ENCODE peak calls at places on chromosomes 12 and 14, in seven cellular contexts. One of them, this sample, is unnamed.

GRCh38 chr12:76178461-76178860 is 94.0 kb upstream of the NAP1L1 start:
- DNase-seq in SW 1271: no peak
- DNase-seq in activated CD4-positive, alpha-beta T cell treated with anti-CD3 and anti-CD28 coated beads, Interleukin-2, amount 50 U/mL, for 24 hours: no peak
- DNase-seq in stimulated activated CD4-positive, alpha-beta T cell treated with anti-CD3 and anti-CD28 coated beads, Interleukin-12 subunit alpha, Interleukin-12 subunit beta, amount 100 ng/mL, for 24 hours: no peak
- DNase-seq in activated CD8-positive, alpha-beta memory T cell treated with anti-CD3 and anti-CD28 coated beads, Interleukin-2, amount 50 U/mL, for 4 hours: no peak
- DNase-seq in GDM1: no peak
- DNase-seq in iPS-NIHi11: no peak
- DNase-seq in this sample: no peak

GRCh38 chr14:43894534-43894933 is 612.5 kb downstream of the FSCB start:
- DNase-seq in activated CD4-positive, alpha-beta T cell treated with anti-CD3 and anti-CD28 coated beads, Interleukin-2, amount 50 U/mL, for 24 hours: no peak
- DNase-seq in stimulated activated CD4-positive, alpha-beta T cell treated with anti-CD3 and anti-CD28 coated beads, Interleukin-12 subunit alpha, Interleukin-12 subunit beta, amount 100 ng/mL, for 24 hours: no peak
- DNase-seq in iPS-NIHi11: peak
- DNase-seq in activated CD8-positive, alpha-beta memory T cell treated with anti-CD3 and anti-CD28 coated beads, Interleukin-2, amount 50 U/mL, for 4 hours: no peak
- DNase-seq in GDM1: no peak
- DNase-seq in SW 1271: peak
- DNase-seq in this sample: peak

GRCh38 chr14:51846631-51847488 is 13.6 kb upstream of the GNG2 start:
- DNase-seq in GDM1: peak
- DNase-seq in activated CD4-positive, alpha-beta T cell treated with anti-CD3 and anti-CD28 coated beads, Interleukin-2, amount 50 U/mL, for 24 hours: peak
- DNase-seq in stimulated activated CD4-positive, alpha-beta T cell treated with anti-CD3 and anti-CD28 coated beads, Interleukin-12 subunit alpha, Interleukin-12 subunit beta, amount 100 ng/mL, for 24 hours: peak
- DNase-seq in iPS-NIHi11: peak
- DNase-seq in SW 1271: no peak
- DNase-seq in activated CD8-positive, alpha-beta memory T cell treated with anti-CD3 and anti-CD28 coated beads, Interleukin-2, amount 50 U/mL, for 4 hours: peak
- DNase-seq in this sample: no peak

GRCh38 chr14:38199076-38199475 is 8.6 kb upstream of the SSTR1 start:
- DNase-seq in SW 1271: no peak
- DNase-seq in iPS-NIHi11: no peak
- DNase-seq in activated CD4-positive, alpha-beta T cell treated with anti-CD3 and anti-CD28 coated beads, Interleukin-2, amount 50 U/mL, for 24 hours: no peak
- DNase-seq in stimulated activated CD4-positive, alpha-beta T cell treated with anti-CD3 and anti-CD28 coated beads, Interleukin-12 subunit alpha, Interleukin-12 subunit beta, amount 100 ng/mL, for 24 hours: no peak
- DNase-seq in activated CD8-positive, alpha-beta memory T cell treated with anti-CD3 and anti-CD28 coated beads, Interleukin-2, amount 50 U/mL, for 4 hours: no peak
- DNase-seq in GDM1: no peak
- DNase-seq in this sample: no peak

GRCh38 chr12:89038831-89039509 is 313.3 kb downstream of the DUSP6 start:
- DNase-seq in activated CD4-positive, alpha-beta T cell treated with anti-CD3 and anti-CD28 coated beads, Interleukin-2, amount 50 U/mL, for 24 hours: peak
- DNase-seq in iPS-NIHi11: no peak
- DNase-seq in stimulated activated CD4-positive, alpha-beta T cell treated with anti-CD3 and anti-CD28 coated beads, Interleukin-12 subunit alpha, Interleukin-12 subunit beta, amount 100 ng/mL, for 24 hours: no peak
- DNase-seq in GDM1: no peak
- DNase-seq in activated CD8-positive, alpha-beta memory T cell treated with anti-CD3 and anti-CD28 coated beads, Interleukin-2, amount 50 U/mL, for 4 hours: no peak
- DNase-seq in SW 1271: no peak
- DNase-seq in this sample: no peak

GRCh38 chr14:105275267-105275946 is 25.4 kb downstream of the BRF1 start:
- DNase-seq in activated CD8-positive, alpha-beta memory T cell treated with anti-CD3 and anti-CD28 coated beads, Interleukin-2, amount 50 U/mL, for 4 hours: no peak
- DNase-seq in SW 1271: no peak
- DNase-seq in iPS-NIHi11: no peak
- DNase-seq in GDM1: no peak
- DNase-seq in activated CD4-positive, alpha-beta T cell treated with anti-CD3 and anti-CD28 coated beads, Interleukin-2, amount 50 U/mL, for 24 hours: no peak
- DNase-seq in stimulated activated CD4-positive, alpha-beta T cell treated with anti-CD3 and anti-CD28 coated beads, Interleukin-12 subunit alpha, Interleukin-12 subunit beta, amount 100 ng/mL, for 24 hours: no peak
- DNase-seq in this sample: peak

GRCh38 chr14:57418999-57419398 is 28.6 kb downstream of the NAA30 start:
- DNase-seq in iPS-NIHi11: no peak
- DNase-seq in GDM1: no peak
- DNase-seq in stimulated activated CD4-positive, alpha-beta T cell treated with anti-CD3 and anti-CD28 coated beads, Interleukin-12 subunit alpha, Interleukin-12 subunit beta, amount 100 ng/mL, for 24 hours: no peak
- DNase-seq in activated CD8-positive, alpha-beta memory T cell treated with anti-CD3 and anti-CD28 coated beads, Interleukin-2, amount 50 U/mL, for 4 hours: no peak
- DNase-seq in SW 1271: no peak
- DNase-seq in activated CD4-positive, alpha-beta T cell treated with anti-CD3 and anti-CD28 coated beads, Interleukin-2, amount 50 U/mL, for 24 hours: no peak
- DNase-seq in this sample: no peak

GRCh38 chr14:77746064-77746463 is 14.9 kb downstream of the SNW1 start:
- DNase-seq in activated CD4-positive, alpha-beta T cell treated with anti-CD3 and anti-CD28 coated beads, Interleukin-2, amount 50 U/mL, for 24 hours: no peak
- DNase-seq in SW 1271: no peak
- DNase-seq in iPS-NIHi11: no peak
- DNase-seq in activated CD8-positive, alpha-beta memory T cell treated with anti-CD3 and anti-CD28 coated beads, Interleukin-2, amount 50 U/mL, for 4 hours: no peak
- DNase-seq in GDM1: no peak
- DNase-seq in stimulated activated CD4-positive, alpha-beta T cell treated with anti-CD3 and anti-CD28 coated beads, Interleukin-12 subunit alpha, Interleukin-12 subunit beta, amount 100 ng/mL, for 24 hours: no peak
- DNase-seq in this sample: no peak

GRCh38 chr12:94621662-94622359 is 28.5 kb downstream of the TMCC3 start:
- DNase-seq in activated CD8-positive, alpha-beta memory T cell treated with anti-CD3 and anti-CD28 coated beads, Interleukin-2, amount 50 U/mL, for 4 hours: no peak
- DNase-seq in activated CD4-positive, alpha-beta T cell treated with anti-CD3 and anti-CD28 coated beads, Interleukin-2, amount 50 U/mL, for 24 hours: peak
- DNase-seq in SW 1271: no peak
- DNase-seq in stimulated activated CD4-positive, alpha-beta T cell treated with anti-CD3 and anti-CD28 coated beads, Interleukin-12 subunit alpha, Interleukin-12 subunit beta, amount 100 ng/mL, for 24 hours: peak
- DNase-seq in iPS-NIHi11: no peak
- DNase-seq in GDM1: no peak
- DNase-seq in this sample: peak

GRCh38 chr12:2353281-2353680 is 300.5 kb downstream of the CACNA1C start:
- DNase-seq in iPS-NIHi11: no peak
- DNase-seq in GDM1: no peak
- DNase-seq in activated CD8-positive, alpha-beta memory T cell treated with anti-CD3 and anti-CD28 coated beads, Interleukin-2, amount 50 U/mL, for 4 hours: no peak
- DNase-seq in activated CD4-positive, alpha-beta T cell treated with anti-CD3 and anti-CD28 coated beads, Interleukin-2, amount 50 U/mL, for 24 hours: no peak
- DNase-seq in SW 1271: no peak
- DNase-seq in stimulated activated CD4-positive, alpha-beta T cell treated with anti-CD3 and anti-CD28 coated beads, Interleukin-12 subunit alpha, Interleukin-12 subunit beta, amount 100 ng/mL, for 24 hours: no peak
- DNase-seq in this sample: no peak

GRCh38 chr12:49339464-49339861 is 2.5 kb upstream of the C1QL4 start:
- DNase-seq in activated CD8-positive, alpha-beta memory T cell treated with anti-CD3 and anti-CD28 coated beads, Interleukin-2, amount 50 U/mL, for 4 hours: no peak
- DNase-seq in SW 1271: no peak
- DNase-seq in stimulated activated CD4-positive, alpha-beta T cell treated with anti-CD3 and anti-CD28 coated beads, Interleukin-12 subunit alpha, Interleukin-12 subunit beta, amount 100 ng/mL, for 24 hours: no peak
- DNase-seq in iPS-NIHi11: no peak
- DNase-seq in GDM1: no peak
- DNase-seq in activated CD4-positive, alpha-beta T cell treated with anti-CD3 and anti-CD28 coated beads, Interleukin-2, amount 50 U/mL, for 24 hours: no peak
- DNase-seq in this sample: no peak

GRCh38 chr12:1915082-1915968 is 3.1 kb downstream of the CACNA2D4 start:
- DNase-seq in activated CD8-positive, alpha-beta memory T cell treated with anti-CD3 and anti-CD28 coated beads, Interleukin-2, amount 50 U/mL, for 4 hours: no peak
- DNase-seq in GDM1: peak
- DNase-seq in stimulated activated CD4-positive, alpha-beta T cell treated with anti-CD3 and anti-CD28 coated beads, Interleukin-12 subunit alpha, Interleukin-12 subunit beta, amount 100 ng/mL, for 24 hours: no peak
- DNase-seq in activated CD4-positive, alpha-beta T cell treated with anti-CD3 and anti-CD28 coated beads, Interleukin-2, amount 50 U/mL, for 24 hours: no peak
- DNase-seq in iPS-NIHi11: peak
- DNase-seq in SW 1271: no peak
- DNase-seq in this sample: no peak

GRCh38 chr12:48276621-48277020 is 73.5 kb upstream of the OR10AD1 start:
- DNase-seq in GDM1: no peak
- DNase-seq in SW 1271: no peak
- DNase-seq in stimulated activated CD4-positive, alpha-beta T cell treated with anti-CD3 and anti-CD28 coated beads, Interleukin-12 subunit alpha, Interleukin-12 subunit beta, amount 100 ng/mL, for 24 hours: no peak
- DNase-seq in activated CD4-positive, alpha-beta T cell treated with anti-CD3 and anti-CD28 coated beads, Interleukin-2, amount 50 U/mL, for 24 hours: no peak
- DNase-seq in iPS-NIHi11: no peak
- DNase-seq in activated CD8-positive, alpha-beta memory T cell treated with anti-CD3 and anti-CD28 coated beads, Interleukin-2, amount 50 U/mL, for 4 hours: no peak
- DNase-seq in this sample: no peak

GRCh38 chr14:81234268-81234667 is 13.5 kb upstream of the GTF2A1 start:
- DNase-seq in activated CD4-positive, alpha-beta T cell treated with anti-CD3 and anti-CD28 coated beads, Interleukin-2, amount 50 U/mL, for 24 hours: no peak
- DNase-seq in SW 1271: no peak
- DNase-seq in activated CD8-positive, alpha-beta memory T cell treated with anti-CD3 and anti-CD28 coated beads, Interleukin-2, amount 50 U/mL, for 4 hours: no peak
- DNase-seq in stimulated activated CD4-positive, alpha-beta T cell treated with anti-CD3 and anti-CD28 coated beads, Interleukin-12 subunit alpha, Interleukin-12 subunit beta, amount 100 ng/mL, for 24 hours: no peak
- DNase-seq in GDM1: no peak
- DNase-seq in iPS-NIHi11: no peak
- DNase-seq in this sample: no peak

GRCh38 chr12:52914722-52915121 is 9.8 kb upstream of the KRT8 start:
- DNase-seq in iPS-NIHi11: no peak
- DNase-seq in stimulated activated CD4-positive, alpha-beta T cell treated with anti-CD3 and anti-CD28 coated beads, Interleukin-12 subunit alpha, Interleukin-12 subunit beta, amount 100 ng/mL, for 24 hours: no peak
- DNase-seq in activated CD8-positive, alpha-beta memory T cell treated with anti-CD3 and anti-CD28 coated beads, Interleukin-2, amount 50 U/mL, for 4 hours: no peak
- DNase-seq in activated CD4-positive, alpha-beta T cell treated with anti-CD3 and anti-CD28 coated beads, Interleukin-2, amount 50 U/mL, for 24 hours: no peak
- DNase-seq in SW 1271: no peak
- DNase-seq in GDM1: no peak
- DNase-seq in this sample: no peak

GRCh38 chr12:17264603-17265002 is 658.6 kb upstream of the LMO3 start:
- DNase-seq in GDM1: no peak
- DNase-seq in activated CD8-positive, alpha-beta memory T cell treated with anti-CD3 and anti-CD28 coated beads, Interleukin-2, amount 50 U/mL, for 4 hours: no peak
- DNase-seq in stimulated activated CD4-positive, alpha-beta T cell treated with anti-CD3 and anti-CD28 coated beads, Interleukin-12 subunit alpha, Interleukin-12 subunit beta, amount 100 ng/mL, for 24 hours: no peak
- DNase-seq in SW 1271: no peak
- DNase-seq in activated CD4-positive, alpha-beta T cell treated with anti-CD3 and anti-CD28 coated beads, Interleukin-2, amount 50 U/mL, for 24 hours: no peak
- DNase-seq in iPS-NIHi11: no peak
- DNase-seq in this sample: no peak

GRCh38 chr12:49515266-49515665 is 23.6 kb upstream of the KCNH3 start:
- DNase-seq in activated CD4-positive, alpha-beta T cell treated with anti-CD3 and anti-CD28 coated beads, Interleukin-2, amount 50 U/mL, for 24 hours: no peak
- DNase-seq in SW 1271: no peak
- DNase-seq in iPS-NIHi11: no peak
- DNase-seq in activated CD8-positive, alpha-beta memory T cell treated with anti-CD3 and anti-CD28 coated beads, Interleukin-2, amount 50 U/mL, for 4 hours: no peak
- DNase-seq in GDM1: no peak
- DNase-seq in stimulated activated CD4-positive, alpha-beta T cell treated with anti-CD3 and anti-CD28 coated beads, Interleukin-12 subunit alpha, Interleukin-12 subunit beta, amount 100 ng/mL, for 24 hours: no peak
- DNase-seq in this sample: no peak

GRCh38 chr12:31306871-31307270 is 19.1 kb downstream of the SINHCAF start:
- DNase-seq in iPS-NIHi11: no peak
- DNase-seq in activated CD4-positive, alpha-beta T cell treated with anti-CD3 and anti-CD28 coated beads, Interleukin-2, amount 50 U/mL, for 24 hours: no peak
- DNase-seq in GDM1: no peak
- DNase-seq in stimulated activated CD4-positive, alpha-beta T cell treated with anti-CD3 and anti-CD28 coated beads, Interleukin-12 subunit alpha, Interleukin-12 subunit beta, amount 100 ng/mL, for 24 hours: no peak
- DNase-seq in SW 1271: no peak
- DNase-seq in activated CD8-positive, alpha-beta memory T cell treated with anti-CD3 and anti-CD28 coated beads, Interleukin-2, amount 50 U/mL, for 4 hours: no peak
- DNase-seq in this sample: no peak

GRCh38 chr14:101965796-101966718 is 1.7 kb downstream of the DYNC1H1 start:
- DNase-seq in SW 1271: no peak
- DNase-seq in activated CD8-positive, alpha-beta memory T cell treated with anti-CD3 and anti-CD28 coated beads, Interleukin-2, amount 50 U/mL, for 4 hours: no peak
- DNase-seq in stimulated activated CD4-positive, alpha-beta T cell treated with anti-CD3 and anti-CD28 coated beads, Interleukin-12 subunit alpha, Interleukin-12 subunit beta, amount 100 ng/mL, for 24 hours: no peak
- DNase-seq in iPS-NIHi11: no peak
- DNase-seq in GDM1: no peak
- DNase-seq in activated CD4-positive, alpha-beta T cell treated with anti-CD3 and anti-CD28 coated beads, Interleukin-2, amount 50 U/mL, for 24 hours: no peak
- DNase-seq in this sample: peak

GRCh38 chr12:26359576-26359975 is 164.2 kb downstream of the SSPN start:
- DNase-seq in SW 1271: no peak
- DNase-seq in activated CD8-positive, alpha-beta memory T cell treated with anti-CD3 and anti-CD28 coated beads, Interleukin-2, amount 50 U/mL, for 4 hours: no peak
- DNase-seq in activated CD4-positive, alpha-beta T cell treated with anti-CD3 and anti-CD28 coated beads, Interleukin-2, amount 50 U/mL, for 24 hours: no peak
- DNase-seq in stimulated activated CD4-positive, alpha-beta T cell treated with anti-CD3 and anti-CD28 coated beads, Interleukin-12 subunit alpha, Interleukin-12 subunit beta, amount 100 ng/mL, for 24 hours: no peak
- DNase-seq in iPS-NIHi11: no peak
- DNase-seq in GDM1: no peak
- DNase-seq in this sample: no peak

GRCh38 chr14:91573894-91574837 is 64.1 kb upstream of the PPP4R3A start:
- DNase-seq in activated CD8-positive, alpha-beta memory T cell treated with anti-CD3 and anti-CD28 coated beads, Interleukin-2, amount 50 U/mL, for 4 hours: peak
- DNase-seq in activated CD4-positive, alpha-beta T cell treated with anti-CD3 and anti-CD28 coated beads, Interleukin-2, amount 50 U/mL, for 24 hours: peak
- DNase-seq in SW 1271: peak
- DNase-seq in stimulated activated CD4-positive, alpha-beta T cell treated with anti-CD3 and anti-CD28 coated beads, Interleukin-12 subunit alpha, Interleukin-12 subunit beta, amount 100 ng/mL, for 24 hours: peak
- DNase-seq in iPS-NIHi11: peak
- DNase-seq in GDM1: no peak
- DNase-seq in this sample: peak

GRCh38 chr12:81953541-81953940 is 194.4 kb upstream of the PPFIA2 start:
- DNase-seq in activated CD8-positive, alpha-beta memory T cell treated with anti-CD3 and anti-CD28 coated beads, Interleukin-2, amount 50 U/mL, for 4 hours: no peak
- DNase-seq in SW 1271: no peak
- DNase-seq in activated CD4-positive, alpha-beta T cell treated with anti-CD3 and anti-CD28 coated beads, Interleukin-2, amount 50 U/mL, for 24 hours: no peak
- DNase-seq in iPS-NIHi11: no peak
- DNase-seq in stimulated activated CD4-positive, alpha-beta T cell treated with anti-CD3 and anti-CD28 coated beads, Interleukin-12 subunit alpha, Interleukin-12 subunit beta, amount 100 ng/mL, for 24 hours: no peak
- DNase-seq in GDM1: no peak
- DNase-seq in this sample: no peak

GRCh38 chr14:91173221-91173670 is 59.4 kb downstream of the DGLUCY start:
- DNase-seq in SW 1271: peak
- DNase-seq in GDM1: peak
- DNase-seq in activated CD8-positive, alpha-beta memory T cell treated with anti-CD3 and anti-CD28 coated beads, Interleukin-2, amount 50 U/mL, for 4 hours: peak
- DNase-seq in stimulated activated CD4-positive, alpha-beta T cell treated with anti-CD3 and anti-CD28 coated beads, Interleukin-12 subunit alpha, Interleukin-12 subunit beta, amount 100 ng/mL, for 24 hours: peak
- DNase-seq in iPS-NIHi11: peak
- DNase-seq in activated CD4-positive, alpha-beta T cell treated with anti-CD3 and anti-CD28 coated beads, Interleukin-2, amount 50 U/mL, for 24 hours: peak
- DNase-seq in this sample: peak

GRCh38 chr14:71212683-71213107 is 305.4 kb downstream of the PCNX1 start:
- DNase-seq in activated CD4-positive, alpha-beta T cell treated with anti-CD3 and anti-CD28 coated beads, Interleukin-2, amount 50 U/mL, for 24 hours: no peak
- DNase-seq in stimulated activated CD4-positive, alpha-beta T cell treated with anti-CD3 and anti-CD28 coated beads, Interleukin-12 subunit alpha, Interleukin-12 subunit beta, amount 100 ng/mL, for 24 hours: no peak
- DNase-seq in GDM1: no peak
- DNase-seq in activated CD8-positive, alpha-beta memory T cell treated with anti-CD3 and anti-CD28 coated beads, Interleukin-2, amount 50 U/mL, for 4 hours: no peak
- DNase-seq in iPS-NIHi11: no peak
- DNase-seq in SW 1271: no peak
- DNase-seq in this sample: no peak

GRCh38 chr12:83665755-83666154 is 979.0 kb downstream of the TMTC2 start:
- DNase-seq in activated CD4-positive, alpha-beta T cell treated with anti-CD3 and anti-CD28 coated beads, Interleukin-2, amount 50 U/mL, for 24 hours: no peak
- DNase-seq in activated CD8-positive, alpha-beta memory T cell treated with anti-CD3 and anti-CD28 coated beads, Interleukin-2, amount 50 U/mL, for 4 hours: no peak
- DNase-seq in GDM1: no peak
- DNase-seq in SW 1271: no peak
- DNase-seq in iPS-NIHi11: no peak
- DNase-seq in stimulated activated CD4-positive, alpha-beta T cell treated with anti-CD3 and anti-CD28 coated beads, Interleukin-12 subunit alpha, Interleukin-12 subunit beta, amount 100 ng/mL, for 24 hours: no peak
- DNase-seq in this sample: no peak

This sample was measured in SK-MEL-5.